ENCODE peak calls at places on chromosomes 16 and 17, in four cellular contexts. One of them, this sample, is unnamed.

GRCh38 chr16:20441221-20441620 is 10.1 kb upstream of the ACSM2A start:
- DNase-seq in ELR: no peak
- DNase-seq in SHP77: no peak
- DNase-seq in NCI-H1436 treated with DMSO at 0.1 percent for 48 hours: no peak
- DNase-seq in this sample: no peak

GRCh38 chr16:533391-534088 is 6.0 kb downstream of the CAPN15 start:
- DNase-seq in ELR: peak
- DNase-seq in NCI-H1436 treated with DMSO at 0.1 percent for 48 hours: no peak
- DNase-seq in SHP77: no peak
- DNase-seq in this sample: no peak

GRCh38 chr16:57918444-57918843 is 52.5 kb downstream of the CNGB1 start:
- DNase-seq in SHP77: no peak
- DNase-seq in NCI-H1436 treated with DMSO at 0.1 percent for 48 hours: no peak
- DNase-seq in ELR: no peak
- DNase-seq in this sample: no peak

GRCh38 chr17:72467841-72468653 is 347.2 kb downstream of the SOX9 start:
- DNase-seq in NCI-H1436 treated with DMSO at 0.1 percent for 48 hours: no peak
- DNase-seq in SHP77: no peak
- DNase-seq in ELR: peak
- DNase-seq in this sample: no peak

GRCh38 chr17:6402258-6402657 is 32.7 kb downstream of the AIPL1 start:
- DNase-seq in NCI-H1436 treated with DMSO at 0.1 percent for 48 hours: no peak
- DNase-seq in SHP77: no peak
- DNase-seq in ELR: no peak
- DNase-seq in this sample: no peak

GRCh38 chr17:1787301-1787902 is 25.5 kb downstream of the SERPINF1 start:
- DNase-seq in SHP77: no peak
- DNase-seq in ELR: peak
- DNase-seq in NCI-H1436 treated with DMSO at 0.1 percent for 48 hours: no peak
- DNase-seq in this sample: no peak

GRCh38 chr17:78343433-78344201 is 16.3 kb downstream of the SOCS3 start:
- DNase-seq in SHP77: peak
- DNase-seq in NCI-H1436 treated with DMSO at 0.1 percent for 48 hours: no peak
- DNase-seq in ELR: no peak
- DNase-seq in this sample: no peak

GRCh38 chr17:74011963-74012362 is 191.5 kb upstream of the RPL38 start:
- DNase-seq in SHP77: peak
- DNase-seq in NCI-H1436 treated with DMSO at 0.1 percent for 48 hours: peak
- DNase-seq in ELR: no peak
- DNase-seq in this sample: peak

GRCh38 chr16:57305159-57305811 is 20.8 kb upstream of the PLLP start:
- DNase-seq in SHP77: no peak
- DNase-seq in ELR: no peak
- DNase-seq in NCI-H1436 treated with DMSO at 0.1 percent for 48 hours: no peak
- DNase-seq in this sample: no peak

GRCh38 chr17:75340636-75341035 is 51.4 kb upstream of the SLC25A19 start:
- DNase-seq in SHP77: no peak
- DNase-seq in NCI-H1436 treated with DMSO at 0.1 percent for 48 hours: no peak
- DNase-seq in ELR: no peak
- DNase-seq in this sample: no peak

GRCh38 chr17:4605826-4606225 is 21.5 kb downstream of the SMTNL2 start:
- DNase-seq in SHP77: no peak
- DNase-seq in NCI-H1436 treated with DMSO at 0.1 percent for 48 hours: no peak
- DNase-seq in ELR: no peak
- DNase-seq in this sample: no peak

GRCh38 chr16:63372283-63372682 is 1336.0 kb upstream of the CDH8 start:
- DNase-seq in ELR: no peak
- DNase-seq in SHP77: no peak
- DNase-seq in NCI-H1436 treated with DMSO at 0.1 percent for 48 hours: no peak
- DNase-seq in this sample: no peak

GRCh38 chr17:29582767-29583166 is 6.7 kb downstream of the GIT1 start:
- DNase-seq in SHP77: no peak
- DNase-seq in NCI-H1436 treated with DMSO at 0.1 percent for 48 hours: no peak
- DNase-seq in ELR: no peak
- DNase-seq in this sample: no peak

GRCh38 chr16:57377080-57377841 is 5.0 kb downstream of the CX3CL1 start:
- DNase-seq in SHP77: no peak
- DNase-seq in NCI-H1436 treated with DMSO at 0.1 percent for 48 hours: no peak
- DNase-seq in ELR: peak
- DNase-seq in this sample: no peak

GRCh38 chr17:57523926-57524634 is 221.0 kb downstream of the CCDC182 start:
- DNase-seq in SHP77: peak
- DNase-seq in NCI-H1436 treated with DMSO at 0.1 percent for 48 hours: no peak
- DNase-seq in ELR: peak
- DNase-seq in this sample: no peak

GRCh38 chr17:38322156-38322779 is 21.5 kb downstream of the GPR179 start:
- DNase-seq in NCI-H1436 treated with DMSO at 0.1 percent for 48 hours: no peak
- DNase-seq in SHP77: peak
- DNase-seq in ELR: peak
- DNase-seq in this sample: no peak

GRCh38 chr16:27748868-27749546 is 199.1 kb downstream of the KATNIP start:
- DNase-seq in ELR: peak
- DNase-seq in NCI-H1436 treated with DMSO at 0.1 percent for 48 hours: peak
- DNase-seq in SHP77: no peak
- DNase-seq in this sample: no peak

This sample was measured in NCI-H2081 treated with DMSO at 0.1 percent for 48 hours.